ENCODE peak calls at places on chromosomes 11 and 22, in four cellular contexts. E is fibroblast of lung; W is colonic mucosa; J is CD8-positive, alpha-beta memory T cell. S is an unnamed sample.
A peak's percentile ranks its signal among the peaks of the same experiment; 100 is the strongest.

GRCh38 chr11:94755494-94755893 is 12.7 kb upstream of the AMOTL1 start:
- DNase-seq in E (no peak), W (no peak), J (no peak), S (no peak)

GRCh38 chr11:26286472-26287066 is 45.4 kb upstream of the ANO3 start:
- DNase-seq in E (peak; percentile 42), W (no peak), J (no peak), S (peak; percentile 50)

GRCh38 chr11:117200813-117201515 is 1.8 kb downstream of the TAGLN start:
- DNase-seq in E (no peak), W (no peak), J (no peak), S (no peak)

GRCh38 chr11:27447288-27447914 is 25.2 kb downstream of the LGR4 start:
- DNase-seq in E (peak; percentile 74), W (no peak), J (no peak), S (no peak)

GRCh38 chr11:20089796-20090653 is 70.2 kb downstream of the DBX1 start:
- DNase-seq in E (peak; percentile 80), W (no peak), J (no peak), S (peak; percentile 39)

GRCh38 chr11:13669544-13670488 is 1.3 kb downstream of the FAR1 start:
- DNase-seq in E (no peak), W (no peak), J (no peak), S (no peak)

GRCh38 chr11:104917259-104918112 is 19.2 kb upstream of the CASP12 start:
- DNase-seq in E (no peak), W (no peak), J (no peak), S (no peak)

GRCh38 chr11:11895672-11896071 is 53.9 kb downstream of the USP47 start:
- DNase-seq in E (no peak), W (no peak), J (no peak), S (no peak)

GRCh38 chr11:120023120-120023519 is 114.8 kb downstream of the TRIM29 start:
- DNase-seq in E (no peak), W (no peak), J (no peak), S (no peak)

GRCh38 chr11:119461250-119461963 is 38.4 kb upstream of the THY1 start:
- DNase-seq in E (no peak), W (no peak), J (no peak), S (no peak)

DNA sequence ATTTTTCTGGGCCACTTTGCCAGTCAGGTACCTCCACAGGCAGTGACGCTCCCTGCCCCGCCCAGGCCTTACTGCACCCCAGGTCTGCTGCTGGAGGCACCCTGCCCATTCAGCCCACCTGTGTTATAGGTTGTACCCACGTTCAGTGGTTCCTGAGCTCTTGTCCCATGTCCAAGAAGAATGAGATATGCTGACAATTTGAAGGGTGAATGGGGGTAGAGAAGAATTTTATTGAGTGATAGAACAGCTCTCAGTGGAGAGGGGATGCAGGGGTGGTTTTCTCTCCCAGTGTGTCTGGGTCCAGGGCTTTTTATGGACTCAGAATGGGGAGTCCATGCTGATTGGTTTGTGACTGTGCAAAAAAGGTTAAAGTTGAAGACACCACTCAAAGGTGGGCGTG is 149.7 kb downstream of the LDLRAD3 start:
- DNase-seq in E (no peak), W (no peak), J (no peak), S (no peak)
- H3K27me3 ChIP-seq in E (no peaks in the 10 kb centered on the region), W (no peaks in the 10 kb centered on the region), J (no peaks in the 10 kb centered on the region), S (no peaks in the 10 kb centered on the region)

GRCh38 chr22:20402960-20403778 is 9.2 kb downstream of the ZNF74 start:
- DNase-seq in E (no peak), W (no peak), J (no peak), S (no peak)

GRCh38 chr22:20403779-20404140 is 9.8 kb downstream of the ZNF74 start:
- DNase-seq in E (no peak), W (no peak), J (no peak), S (no peak)

GRCh38 chr22:20405291-20405930 is 11.5 kb downstream of the ZNF74 start:
- DNase-seq in E (no peak), W (no peak), J (no peak), S (no peak)

GRCh38 chr22:20405931-20406685 is 12.2 kb downstream of the ZNF74 start:
- DNase-seq in E (no peak), W (no peak), J (no peak), S (no peak)

GRCh38 chr22:20404881-20405280 is 10.9 kb downstream of the ZNF74 start:
- DNase-seq in E (no peak), W (no peak), J (no peak), S (no peak)
- H3K9me3 ChIP-seq in E (no peaks in the 10 kb centered on the region), W (no peaks in the 10 kb centered on the region), J (no peaks in the 10 kb centered on the region), S (no peaks in the 10 kb centered on the region)

DNA sequence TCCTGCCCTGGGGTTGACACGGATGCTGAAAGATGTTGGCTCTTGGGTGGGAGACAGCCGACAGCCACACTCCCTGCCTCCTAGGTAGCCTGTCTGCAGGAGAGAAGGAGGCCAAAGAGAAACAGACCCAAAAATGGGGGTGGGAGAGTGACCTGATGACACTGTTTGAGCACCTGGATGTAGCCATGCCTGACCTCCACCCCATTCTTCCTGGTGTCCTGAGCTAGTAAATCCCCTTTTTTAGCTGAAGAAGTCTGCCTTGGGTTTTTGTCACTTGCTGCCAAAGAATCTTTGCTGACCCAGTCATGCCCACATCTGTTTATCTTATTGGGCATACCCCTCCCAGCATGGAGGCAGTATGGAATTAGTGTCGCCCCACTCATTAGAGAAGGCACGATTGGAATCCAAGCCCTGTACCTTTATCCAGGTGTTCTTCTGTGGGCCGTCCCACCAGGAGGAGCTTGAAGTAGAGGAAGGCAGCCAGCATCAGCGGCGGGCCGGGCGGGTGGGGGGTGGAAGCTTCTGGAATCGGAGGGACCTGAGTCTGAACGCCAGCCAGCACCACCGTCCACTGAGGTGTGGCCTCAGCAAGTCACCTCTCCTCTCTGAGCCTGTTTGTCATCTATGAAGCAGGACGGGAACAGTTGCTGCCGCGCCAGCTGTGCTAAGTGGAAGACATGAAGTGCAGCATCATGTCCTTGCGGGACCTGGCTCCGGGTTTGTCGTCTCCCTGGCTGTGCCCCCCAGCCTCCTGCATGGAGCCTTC is 37.8 kb downstream of the IGHMBP2 start:
- DNase-seq in E (no peak), W (no peak), J (no peak), S (no peak)
- H3K27me3 ChIP-seq in E (no peaks in the 10 kb centered on the region), W (no peaks in the 10 kb centered on the region), J (no peaks in the 10 kb centered on the region), S (no peaks in the 10 kb centered on the region)

GRCh38 chr11:72123117-72123653 is 10.7 kb upstream of the ANAPC15 start:
- DNase-seq in E (peak; percentile 28), W (no peak), J (no peak), S (no peak)

GRCh38 chr11:72124046-72124445 is 11.5 kb upstream of the FOLR3 start:
- DNase-seq in E (no peak), W (no peak), J (no peak), S (no peak)

GRCh38 chr11:72129381-72129780 is 6.1 kb upstream of the FOLR3 start:
- DNase-seq in E (no peak), W (no peak), J (no peak), S (no peak)

GRCh38 chr11:72125956-72126355 is 9.6 kb upstream of the FOLR3 start:
- DNase-seq in E (no peak), W (no peak), J (no peak), S (no peak)

DNA sequence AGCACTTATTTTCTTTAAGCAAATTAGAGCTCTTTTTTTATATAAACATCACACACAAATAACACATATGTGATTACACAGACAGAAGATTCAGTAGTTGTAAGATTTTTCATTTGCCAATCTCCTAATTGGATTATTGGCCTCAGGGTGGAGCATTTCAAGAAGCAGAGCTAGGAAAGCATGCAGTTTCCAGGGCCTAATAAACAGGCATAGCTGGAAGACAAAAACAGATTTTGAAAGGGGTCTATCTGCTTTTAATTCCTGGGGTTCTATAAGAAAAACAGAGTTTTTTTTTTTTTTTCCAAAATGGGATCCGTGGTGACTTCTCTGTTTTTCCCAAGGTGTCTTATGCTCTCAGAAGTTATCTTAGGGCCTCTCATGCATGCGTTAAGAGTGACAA is 7.6 kb upstream of the FOLR3 start:
- DNase-seq in E (no peak), W (no peak), J (no peak), S (no peak)
- H3K9me3 ChIP-seq in E (no peaks in the 10 kb centered on the region), W (no peaks in the 10 kb centered on the region), J (peaks cover 4% of the 10 kb centered on the region), S (no peaks in the 10 kb centered on the region)

GRCh38 chr22:39938509-39938908 is 21.7 kb upstream of the TMA7B start:
- DNase-seq in E (no peak), W (no peak), J (no peak), S (no peak)
- H3K27me3 ChIP-seq in E (peaks cover 6% of the 10 kb centered on the region), W (no peaks in the 10 kb centered on the region), J (no peaks in the 10 kb centered on the region), S (peaks cover 32% of the 10 kb centered on the region)

GRCh38 chr11:134391170-134391569 is 20.9 kb downstream of the B3GAT1 start:
- DNase-seq in E (no peak), W (no peak), J (no peak), S (no peak)

GRCh38 chr11:134393638-134394037 is 18.4 kb downstream of the B3GAT1 start:
- DNase-seq in E (no peak), W (peak; percentile 20), J (no peak), S (peak; percentile 65)

GRCh38 chr11:134390706-134391105 is 21.3 kb downstream of the B3GAT1 start:
- DNase-seq in E (no peak), W (no peak), J (no peak), S (no peak)

GRCh38 chr11:134392953-134393615 is 19.0 kb downstream of the B3GAT1 start:
- DNase-seq in E (no peak), W (no peak), J (no peak), S (no peak)

DNA sequence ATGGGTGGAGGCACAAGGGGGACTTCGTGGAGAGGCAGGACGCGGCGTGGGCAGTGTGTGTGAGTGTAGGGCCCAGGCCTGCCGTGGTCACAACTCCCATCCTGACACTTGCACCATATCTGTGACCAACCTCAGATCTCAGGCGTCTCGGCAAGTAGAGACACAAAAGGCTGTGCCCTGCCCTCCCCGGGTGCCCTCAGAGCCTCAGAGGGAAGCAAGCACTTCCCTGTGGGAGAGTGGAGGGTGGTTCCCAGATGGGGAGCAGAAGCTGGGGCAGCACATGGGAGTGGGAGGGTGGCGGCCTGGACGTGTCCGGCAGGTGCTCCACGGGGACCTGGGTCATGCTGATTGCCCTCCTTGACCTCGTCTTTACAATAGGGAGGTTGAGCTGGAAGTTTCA is 20.4 kb downstream of the B3GAT1 start:
- DNase-seq in E (no peak), W (no peak), J (no peak), S (no peak)
- H3K9me3 ChIP-seq in E (no peaks in the 10 kb centered on the region), W (no peaks in the 10 kb centered on the region), J (no peaks in the 10 kb centered on the region), S (no peaks in the 10 kb centered on the region)

DNA sequence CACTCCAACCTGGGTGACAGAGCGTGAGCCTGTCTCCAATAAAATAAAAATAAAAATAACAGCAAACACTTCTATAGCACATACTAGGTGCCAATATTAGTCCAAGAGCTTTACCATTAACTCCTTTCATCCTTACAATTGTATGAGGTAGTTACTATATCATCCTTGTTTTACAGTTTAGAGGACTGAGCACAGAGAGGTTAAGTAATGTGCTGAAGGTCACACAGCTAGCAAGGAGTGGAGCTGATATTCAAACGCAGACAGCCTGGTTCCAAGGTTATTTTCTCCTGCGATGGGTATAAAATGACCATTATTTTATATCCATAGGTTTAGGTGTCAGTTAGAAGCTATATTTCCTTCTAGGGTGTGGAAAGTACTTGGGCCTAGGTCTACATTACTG is 80.7 kb upstream of the LMO1 start:
- DNase-seq in E (no peak), W (no peak), J (no peak), S (no peak)
- H3K27me3 ChIP-seq in E (no peaks in the 10 kb centered on the region), W (no peaks in the 10 kb centered on the region), J (no peaks in the 10 kb centered on the region), S (no peaks in the 10 kb centered on the region)

GRCh38 chr22:19788661-19789225 is 28.2 kb downstream of the TBX1 start:
- DNase-seq in E (no peak), W (no peak), J (no peak), S (no peak)

GRCh38 chr22:19789406-19789805 is 28.8 kb downstream of the TBX1 start:
- DNase-seq in E (no peak), W (no peak), J (no peak), S (no peak)

GRCh38 chr22:19787849-19788141 is 27.2 kb downstream of the TBX1 start:
- DNase-seq in E (no peak), W (no peak), J (no peak), S (no peak)

GRCh38 chr22:19791243-19791642 is 30.7 kb downstream of the TBX1 start:
- DNase-seq in E (no peak), W (no peak), J (no peak), S (no peak)

GRCh38 chr22:19789828-19790227 is 29.2 kb downstream of the TBX1 start:
- DNase-seq in E (no peak), W (no peak), J (no peak), S (no peak)
- H3K9me3 ChIP-seq in E (no peaks in the 10 kb centered on the region), W (no peaks in the 10 kb centered on the region), J (no peaks in the 10 kb centered on the region), S (no peaks in the 10 kb centered on the region)

S was measured in hepatocyte.